ENCODE peak calls at places on chromosomes 13 and 19, in four cellular contexts. One of them, this sample, is unnamed.

GRCh38 chr13:110116072-110116487 is 190.9 kb downstream of the COL4A1 start:
- DNase-seq in transverse colon: peak
- DNase-seq in right lobe of liver: peak
- DNase-seq in GM20000: peak
- DNase-seq in this sample: peak

GRCh38 chr19:51031220-51031879 is 3.5 kb downstream of the KLK12 start:
- DNase-seq in transverse colon: no peak
- DNase-seq in right lobe of liver: no peak
- DNase-seq in GM20000: no peak
- DNase-seq in this sample: no peak

GRCh38 chr19:54186934-54187381 is 2.4 kb downstream of the MBOAT7 start:
- DNase-seq in GM20000: no peak
- DNase-seq in transverse colon: peak
- DNase-seq in right lobe of liver: no peak
- DNase-seq in this sample: peak

GRCh38 chr19:34662919-34663318 is 14.0 kb downstream of the SCGB2B2 start:
- DNase-seq in transverse colon: no peak
- DNase-seq in right lobe of liver: no peak
- DNase-seq in GM20000: peak
- DNase-seq in this sample: no peak

GRCh38 chr13:86080340-86080995 is 281.2 kb upstream of the SLITRK6 start:
- DNase-seq in transverse colon: no peak
- DNase-seq in right lobe of liver: no peak
- DNase-seq in GM20000: no peak
- DNase-seq in this sample: no peak

GRCh38 chr13:80040219-80040976 is 300.5 kb downstream of the SPRY2 start:
- DNase-seq in right lobe of liver: no peak
- DNase-seq in GM20000: no peak
- DNase-seq in transverse colon: no peak
- DNase-seq in this sample: no peak

GRCh38 chr13:21458457-21458815 is 667 bp downstream of the ZDHHC20 start:
- DNase-seq in GM20000: peak
- DNase-seq in right lobe of liver: peak
- DNase-seq in transverse colon: peak
- DNase-seq in this sample: peak

GRCh38 chr13:112943309-112944125 is 25.5 kb upstream of the MCF2L start:
- DNase-seq in GM20000: peak
- DNase-seq in transverse colon: peak
- DNase-seq in right lobe of liver: peak
- DNase-seq in this sample: peak

GRCh38 chr13:23570099-23570926 is at the start of gene TNFRSF19:
- DNase-seq in GM20000: no peak
- DNase-seq in right lobe of liver: no peak
- DNase-seq in transverse colon: no peak
- DNase-seq in this sample: no peak

GRCh38 chr13:22789027-22789593 is 391.7 kb upstream of the SGCG start:
- DNase-seq in right lobe of liver: no peak
- DNase-seq in GM20000: no peak
- DNase-seq in transverse colon: no peak
- DNase-seq in this sample: no peak

GRCh38 chr13:47957073-47957472 is 44.0 kb downstream of the SUCLA2 start:
- DNase-seq in transverse colon: no peak
- DNase-seq in right lobe of liver: no peak
- DNase-seq in GM20000: no peak
- DNase-seq in this sample: no peak

GRCh38 chr13:19606152-19606551 is 27.3 kb upstream of the MPHOSPH8 start:
- DNase-seq in right lobe of liver: no peak
- DNase-seq in transverse colon: no peak
- DNase-seq in GM20000: no peak
- DNase-seq in this sample: no peak

GRCh38 chr19:41341669-41342490 is 11.8 kb downstream of the TGFB1 start:
- DNase-seq in right lobe of liver: no peak
- DNase-seq in transverse colon: peak
- DNase-seq in GM20000: no peak
- DNase-seq in this sample: no peak

GRCh38 chr19:2076481-2077082 is 19.5 kb downstream of the MOB3A start:
- DNase-seq in right lobe of liver: no peak
- DNase-seq in transverse colon: no peak
- DNase-seq in GM20000: no peak
- DNase-seq in this sample: peak

GRCh38 chr13:53201454-53202225 is 173.0 kb downstream of the OLFM4 start:
- DNase-seq in GM20000: no peak
- DNase-seq in transverse colon: peak
- DNase-seq in right lobe of liver: peak
- DNase-seq in this sample: peak

GRCh38 chr13:43356566-43356965 is 333.2 kb downstream of the DNAJC15 start:
- DNase-seq in right lobe of liver: no peak
- DNase-seq in GM20000: no peak
- DNase-seq in transverse colon: no peak
- DNase-seq in this sample: no peak

GRCh38 chr19:3653865-3654513 is 27.4 kb upstream of the CACTIN start:
- DNase-seq in GM20000: no peak
- DNase-seq in transverse colon: no peak
- DNase-seq in right lobe of liver: no peak
- DNase-seq in this sample: no peak

GRCh38 chr19:54916822-54917221 is 10.9 kb downstream of the NCR1 start:
- DNase-seq in GM20000: peak
- DNase-seq in transverse colon: no peak
- DNase-seq in right lobe of liver: no peak
- DNase-seq in this sample: no peak

GRCh38 chr13:68996671-68997030 is 1111.0 kb upstream of the ATXN8OS start:
- DNase-seq in GM20000: no peak
- DNase-seq in right lobe of liver: no peak
- DNase-seq in transverse colon: no peak
- DNase-seq in this sample: no peak

DNA sequence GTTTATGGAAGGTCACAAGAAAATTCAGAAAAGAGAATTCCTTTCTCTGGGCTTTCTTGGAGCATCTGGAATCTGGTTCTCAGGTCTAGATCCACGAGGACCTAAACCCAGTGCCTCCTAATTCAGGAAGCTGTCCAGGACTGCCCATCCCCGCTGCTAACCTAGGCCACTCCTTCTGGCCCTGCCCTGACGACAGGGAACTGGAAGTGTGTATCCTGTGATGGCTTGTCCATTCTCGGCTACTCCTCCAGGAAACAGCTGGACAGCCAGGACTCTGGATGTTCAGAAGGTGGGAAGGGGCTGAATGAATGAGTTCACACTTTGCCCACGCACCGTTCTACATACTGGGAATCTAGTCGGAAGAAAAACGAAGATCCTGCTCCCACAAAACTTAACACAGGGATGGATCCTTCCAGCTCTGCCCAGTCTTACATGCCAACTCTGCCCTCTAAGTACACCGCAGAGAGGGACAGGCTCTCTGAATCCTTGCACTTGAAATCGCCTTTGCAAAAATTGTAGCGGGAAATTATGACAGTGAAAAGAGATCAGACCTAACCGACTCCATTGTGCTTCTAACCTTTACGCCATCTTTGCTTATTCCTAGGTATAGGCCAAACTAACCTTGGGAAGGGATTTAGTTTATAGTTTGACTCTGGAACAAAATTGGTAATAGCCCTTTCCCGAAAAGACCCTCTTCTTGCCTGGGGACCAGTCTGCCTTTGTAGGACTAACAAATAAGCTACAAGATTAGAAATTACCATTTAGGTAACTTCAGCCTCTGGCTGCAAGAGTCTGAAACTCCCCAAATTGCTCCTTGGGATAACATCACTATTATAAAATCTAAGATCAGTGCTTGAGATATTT is 1.8 kb downstream of the LSM4 start:
- DNase-seq in transverse colon: peak
- DNase-seq in GM20000: no peak
- DNase-seq in right lobe of liver: no peak
- DNase-seq in this sample: no peak
- TF ChIP-seq CTCF in transverse colon: no peak
- TF ChIP-seq CTCF in GM20000: no peak
- TF ChIP-seq CTCF in right lobe of liver: no peak
- TF ChIP-seq CTCF in this sample: no peak

DNA sequence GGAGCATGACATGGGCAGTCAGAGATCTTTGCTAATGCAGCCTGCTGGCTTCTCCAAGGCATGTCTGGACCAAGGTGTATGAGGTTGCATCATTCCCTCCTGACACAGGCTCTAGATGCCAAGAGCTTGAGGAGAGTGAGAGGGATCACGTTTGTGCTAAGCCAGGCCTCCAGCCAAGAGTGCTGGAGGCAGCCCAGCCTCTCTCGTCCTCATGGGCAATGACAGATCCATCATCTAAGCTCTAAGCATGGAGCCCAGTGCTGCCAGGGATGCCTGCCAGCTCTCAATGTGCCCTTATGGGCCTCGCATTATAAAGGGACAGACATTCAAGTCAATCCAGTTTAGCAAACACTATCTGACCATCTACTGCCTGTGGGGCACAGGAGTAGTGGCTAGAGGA is 136.3 kb upstream of the VSTM2B start:
- DNase-seq in GM20000: no peak
- DNase-seq in right lobe of liver: no peak
- DNase-seq in transverse colon: no peak
- DNase-seq in this sample: no peak
- TF ChIP-seq CTCF in GM20000: no peak
- TF ChIP-seq CTCF in right lobe of liver: no peak
- TF ChIP-seq CTCF in transverse colon: no peak
- TF ChIP-seq CTCF in this sample: no peak

DNA sequence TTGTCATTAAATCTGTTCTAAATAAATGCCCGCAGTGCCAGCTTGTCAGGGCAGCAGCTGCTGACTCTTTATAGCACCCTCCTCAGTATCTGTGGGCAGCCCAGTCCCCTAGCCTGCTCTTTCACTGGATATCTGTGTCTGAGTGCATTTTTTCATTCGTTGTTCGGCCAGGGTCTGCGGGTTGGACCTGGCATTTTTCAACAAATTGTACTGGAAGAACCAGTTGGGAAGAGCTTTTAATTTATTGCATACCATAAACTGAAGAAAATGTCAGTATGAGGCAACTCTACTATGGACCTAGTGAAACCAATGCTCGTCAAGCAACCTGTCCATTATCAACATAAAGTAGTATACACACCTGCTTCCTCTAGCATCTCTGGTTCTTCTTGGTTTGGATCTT is 8.6 kb downstream of the NLRP13 start:
- DNase-seq in transverse colon: no peak
- DNase-seq in GM20000: no peak
- DNase-seq in right lobe of liver: no peak
- DNase-seq in this sample: no peak
- TF ChIP-seq CTCF in transverse colon: no peak
- TF ChIP-seq CTCF in GM20000: no peak
- TF ChIP-seq CTCF in right lobe of liver: no peak
- TF ChIP-seq CTCF in this sample: no peak

GRCh38 chr13:83884141-83884540 is 1.9 kb upstream of the SLITRK1 start:
- DNase-seq in transverse colon: no peak
- DNase-seq in right lobe of liver: no peak
- DNase-seq in GM20000: no peak
- DNase-seq in this sample: no peak
- TF ChIP-seq CTCF in transverse colon: no peak
- TF ChIP-seq CTCF in right lobe of liver: no peak
- TF ChIP-seq CTCF in GM20000: no peak
- TF ChIP-seq CTCF in this sample: no peak

DNA sequence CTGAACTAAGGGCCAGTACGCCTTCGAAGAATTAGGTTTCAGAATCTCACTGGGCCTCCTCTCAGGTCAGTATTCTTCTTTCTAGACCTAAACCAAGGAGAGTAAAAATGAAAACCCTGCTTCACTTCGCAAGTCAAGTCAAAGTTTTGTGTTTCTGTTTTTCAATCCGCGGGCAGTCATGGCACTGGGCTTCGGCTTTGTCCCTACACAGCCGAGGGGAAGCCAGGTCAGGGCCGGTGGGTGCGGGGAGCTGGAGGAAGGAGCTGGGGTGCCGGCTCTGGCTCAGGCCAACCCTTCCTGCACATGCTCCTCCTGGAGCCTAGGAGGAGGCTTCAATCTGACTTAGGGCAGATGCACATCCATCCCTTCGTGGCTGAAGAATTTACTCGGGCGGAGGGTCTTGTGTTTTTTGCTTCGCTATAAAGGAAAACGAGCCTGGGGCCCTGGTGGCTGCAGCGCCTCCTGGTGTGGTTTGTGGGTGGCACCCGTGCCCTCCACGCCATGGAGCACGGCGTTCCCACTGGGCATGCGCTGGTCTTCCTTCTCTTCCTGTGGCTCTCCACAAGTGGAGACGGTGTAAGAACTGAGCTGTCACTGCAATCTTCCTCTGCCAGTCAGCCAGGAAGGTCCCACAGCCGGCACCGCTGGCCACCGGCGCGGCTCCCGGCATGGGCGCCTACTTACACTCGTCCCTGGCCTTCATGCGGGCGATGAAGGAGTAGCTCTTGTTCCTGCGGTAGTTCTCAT is 22.5 kb downstream of the C19orf44 start:
- DNase-seq in GM20000: no peak
- DNase-seq in right lobe of liver: no peak
- DNase-seq in transverse colon: no peak
- DNase-seq in this sample: no peak
- TF ChIP-seq CTCF in GM20000: no peak
- TF ChIP-seq CTCF in right lobe of liver: no peak
- TF ChIP-seq CTCF in transverse colon: no peak
- TF ChIP-seq CTCF in this sample: no peak

GRCh38 chr19:13872695-13873389 is 4.1 kb upstream of the NANOS3 start:
- DNase-seq in transverse colon: no peak
- DNase-seq in right lobe of liver: no peak
- DNase-seq in GM20000: peak
- DNase-seq in this sample: no peak
- TF ChIP-seq CTCF in transverse colon: peak
- TF ChIP-seq CTCF in right lobe of liver: no peak
- TF ChIP-seq CTCF in GM20000: peak
- TF ChIP-seq CTCF in this sample: no peak

This sample was measured in psoas muscle.